ENCODE peak calls at places on chromosomes 1 and 21, in nine cellular contexts. Y is stimulated activated CD4-positive, alpha-beta T cell treated with anti-CD3 and anti-CD28 coated beads, Interleukin-1b, Interleukin-23, amount 100 ng/mL, for 24 hours; R is activated T-cell treated with anti-CD3 and anti-CD28 coated beads, Interleukin-2, amount 50 U/mL, for 4 hours; U is CD8-positive, alpha-beta memory T cell; N is renal cortical epithelial cell; P is stimulated activated naive CD8-positive, alpha-beta T cell treated with anti-CD3 and anti-CD28 coated beads, Interleukin-15, Interleukin-2, amounts not matched to agents 100 U/mL and 50 U/mL, for 24 hours; I is GM10248; K is GM20000; G is HL-60. O is an unnamed sample.

GRCh38 chr21:45266518-45267389 is 20.9 kb downstream of the POFUT2 start:
- DNase-seq in P (peak), K (no peak), N (no peak), Y (no peak), G (no peak), R (no peak), I (no peak), U (peak), O (no peak)

GRCh38 chr1:243325305-243325890 is 69.6 kb downstream of the SDCCAG8 start:
- DNase-seq in Y (no peak), G (peak), K (peak), N (peak), P (no peak), R (no peak), I (peak), U (no peak), O (peak)

GRCh38 chr1:45876000-45876399 is 72.6 kb downstream of the MAST2 start:
- DNase-seq in P (no peak), K (no peak), R (no peak), Y (no peak), G (no peak), N (no peak), I (no peak), U (no peak), O (peak)

GRCh38 chr1:48048064-48048463 is 50.9 kb upstream of the TRABD2B start:
- DNase-seq in Y (no peak), U (no peak), I (no peak), K (no peak), G (no peak), P (no peak), N (peak), R (no peak), O (no peak)

GRCh38 chr1:187281085-187281484 is 452.3 kb downstream of the PLA2G4A start:
- DNase-seq in R (no peak), K (no peak), I (no peak), P (no peak), N (no peak), G (no peak), U (no peak), Y (no peak), O (no peak)

GRCh38 chr1:56477164-56478111 is 101.9 kb downstream of the PLPP3 start:
- DNase-seq in I (peak), G (no peak), K (peak), N (peak), R (no peak), U (no peak), P (no peak), Y (no peak), O (no peak)

GRCh38 chr1:219837274-219837993 is 90.9 kb downstream of the SLC30A10 start:
- DNase-seq in N (peak), U (no peak), I (peak), R (no peak), G (no peak), Y (no peak), K (peak), P (no peak), O (peak)

GRCh38 chr1:5343256-5344020 is 648.8 kb downstream of the NPHP4 start:
- DNase-seq in R (no peak), P (no peak), U (no peak), N (no peak), I (no peak), Y (no peak), G (no peak), K (no peak), O (no peak)

GRCh38 chr1:85437139-85437538 is 27.8 kb downstream of the DDAH1 start:
- DNase-seq in Y (no peak), P (no peak), R (no peak), I (no peak), N (no peak), U (no peak), G (no peak), K (no peak), O (no peak)

GRCh38 chr1:197444754-197445153 is 176.7 kb downstream of the CRB1 start:
- DNase-seq in Y (no peak), U (no peak), R (no peak), N (peak), I (no peak), G (no peak), K (no peak), P (no peak), O (no peak)

GRCh38 chr1:45009296-45009865 is 1.7 kb downstream of the HECTD3 start:
- DNase-seq in U (no peak), I (no peak), G (no peak), N (no peak), P (no peak), K (no peak), R (no peak), Y (no peak), O (no peak)